ENCODE peak calls at places on chromosomes 3 and 15, in nine cellular contexts. One of them, this sample, is unnamed.

GRCh38 chr3:197733042-197733441 is 3.7 kb downstream of the RUBCN start:
- DNase-seq in DMS 273 treated with DMSO at 0.1 percent for 48 hours: no peak
- DNase-seq in left ventricle myocardium superior: no peak
- DNase-seq in spleen: no peak
- DNase-seq in stimulated activated CD4-positive, alpha-beta T cell treated with anti-CD3 and anti-CD28 coated beads, TNF-alpha, amount 100 ng/mL, for 48 hours: no peak
- DNase-seq in mesothelial cell of epicardium: no peak
- DNase-seq in LNCaP clone FGC: no peak
- DNase-seq in HS-5: no peak
- DNase-seq in fibroblast of pulmonary artery: no peak
- DNase-seq in this sample: no peak

GRCh38 chr15:28262438-28262837 is 59.5 kb downstream of the HERC2 start:
- DNase-seq in left ventricle myocardium superior: no peak
- DNase-seq in DMS 273 treated with DMSO at 0.1 percent for 48 hours: no peak
- DNase-seq in stimulated activated CD4-positive, alpha-beta T cell treated with anti-CD3 and anti-CD28 coated beads, TNF-alpha, amount 100 ng/mL, for 48 hours: no peak
- DNase-seq in mesothelial cell of epicardium: no peak
- DNase-seq in fibroblast of pulmonary artery: no peak
- DNase-seq in HS-5: no peak
- DNase-seq in LNCaP clone FGC: no peak
- DNase-seq in spleen: no peak
- DNase-seq in this sample: no peak

GRCh38 chr15:58839485-58839884 is 68.4 kb downstream of the MINDY2 start:
- DNase-seq in mesothelial cell of epicardium: no peak
- DNase-seq in spleen: no peak
- DNase-seq in HS-5: no peak
- DNase-seq in fibroblast of pulmonary artery: peak
- DNase-seq in stimulated activated CD4-positive, alpha-beta T cell treated with anti-CD3 and anti-CD28 coated beads, TNF-alpha, amount 100 ng/mL, for 48 hours: no peak
- DNase-seq in LNCaP clone FGC: peak
- DNase-seq in left ventricle myocardium superior: no peak
- DNase-seq in DMS 273 treated with DMSO at 0.1 percent for 48 hours: no peak
- DNase-seq in this sample: peak

GRCh38 chr15:51751687-51752683 is 588 bp downstream of the TMOD2 start:
- DNase-seq in LNCaP clone FGC: no peak
- DNase-seq in stimulated activated CD4-positive, alpha-beta T cell treated with anti-CD3 and anti-CD28 coated beads, TNF-alpha, amount 100 ng/mL, for 48 hours: no peak
- DNase-seq in mesothelial cell of epicardium: peak
- DNase-seq in HS-5: no peak
- DNase-seq in spleen: peak
- DNase-seq in left ventricle myocardium superior: peak
- DNase-seq in DMS 273 treated with DMSO at 0.1 percent for 48 hours: no peak
- DNase-seq in fibroblast of pulmonary artery: peak
- DNase-seq in this sample: peak

GRCh38 chr3:15205934-15206661 is at the start of gene CAPN7:
- DNase-seq in stimulated activated CD4-positive, alpha-beta T cell treated with anti-CD3 and anti-CD28 coated beads, TNF-alpha, amount 100 ng/mL, for 48 hours: peak
- DNase-seq in left ventricle myocardium superior: peak
- DNase-seq in mesothelial cell of epicardium: peak
- DNase-seq in HS-5: peak
- DNase-seq in LNCaP clone FGC: peak
- DNase-seq in fibroblast of pulmonary artery: peak
- DNase-seq in DMS 273 treated with DMSO at 0.1 percent for 48 hours: no peak
- DNase-seq in spleen: peak
- DNase-seq in this sample: peak

GRCh38 chr15:26767169-26767670 is 5.6 kb downstream of the GABRB3 start:
- DNase-seq in DMS 273 treated with DMSO at 0.1 percent for 48 hours: no peak
- DNase-seq in mesothelial cell of epicardium: no peak
- DNase-seq in LNCaP clone FGC: no peak
- DNase-seq in HS-5: no peak
- DNase-seq in fibroblast of pulmonary artery: no peak
- DNase-seq in spleen: no peak
- DNase-seq in left ventricle myocardium superior: no peak
- DNase-seq in stimulated activated CD4-positive, alpha-beta T cell treated with anti-CD3 and anti-CD28 coated beads, TNF-alpha, amount 100 ng/mL, for 48 hours: no peak
- DNase-seq in this sample: no peak

GRCh38 chr3:71753716-71754609 is at the start of gene GPR27:
- DNase-seq in DMS 273 treated with DMSO at 0.1 percent for 48 hours: no peak
- DNase-seq in LNCaP clone FGC: peak
- DNase-seq in fibroblast of pulmonary artery: peak
- DNase-seq in spleen: peak
- DNase-seq in HS-5: no peak
- DNase-seq in left ventricle myocardium superior: peak
- DNase-seq in stimulated activated CD4-positive, alpha-beta T cell treated with anti-CD3 and anti-CD28 coated beads, TNF-alpha, amount 100 ng/mL, for 48 hours: no peak
- DNase-seq in mesothelial cell of epicardium: peak
- DNase-seq in this sample: peak

GRCh38 chr3:158819282-158819681 is 17.4 kb downstream of the MFSD1 start:
- DNase-seq in left ventricle myocardium superior: no peak
- DNase-seq in HS-5: no peak
- DNase-seq in stimulated activated CD4-positive, alpha-beta T cell treated with anti-CD3 and anti-CD28 coated beads, TNF-alpha, amount 100 ng/mL, for 48 hours: no peak
- DNase-seq in LNCaP clone FGC: no peak
- DNase-seq in spleen: no peak
- DNase-seq in fibroblast of pulmonary artery: no peak
- DNase-seq in DMS 273 treated with DMSO at 0.1 percent for 48 hours: no peak
- DNase-seq in mesothelial cell of epicardium: no peak
- DNase-seq in this sample: no peak

GRCh38 chr3:167012691-167013090 is 367.4 kb downstream of the ZBBX start:
- DNase-seq in mesothelial cell of epicardium: no peak
- DNase-seq in LNCaP clone FGC: no peak
- DNase-seq in fibroblast of pulmonary artery: no peak
- DNase-seq in DMS 273 treated with DMSO at 0.1 percent for 48 hours: no peak
- DNase-seq in HS-5: no peak
- DNase-seq in left ventricle myocardium superior: no peak
- DNase-seq in spleen: no peak
- DNase-seq in stimulated activated CD4-positive, alpha-beta T cell treated with anti-CD3 and anti-CD28 coated beads, TNF-alpha, amount 100 ng/mL, for 48 hours: no peak
- DNase-seq in this sample: no peak

GRCh38 chr15:90870354-90871096 is 2.1 kb downstream of the FURIN start:
- DNase-seq in spleen: no peak
- DNase-seq in HS-5: no peak
- DNase-seq in left ventricle myocardium superior: no peak
- DNase-seq in fibroblast of pulmonary artery: peak
- DNase-seq in stimulated activated CD4-positive, alpha-beta T cell treated with anti-CD3 and anti-CD28 coated beads, TNF-alpha, amount 100 ng/mL, for 48 hours: no peak
- DNase-seq in LNCaP clone FGC: no peak
- DNase-seq in mesothelial cell of epicardium: no peak
- DNase-seq in DMS 273 treated with DMSO at 0.1 percent for 48 hours: no peak
- DNase-seq in this sample: peak

GRCh38 chr15:68401496-68402431 is 30.2 kb downstream of the ITGA11 start:
- DNase-seq in spleen: no peak
- DNase-seq in LNCaP clone FGC: no peak
- DNase-seq in left ventricle myocardium superior: no peak
- DNase-seq in mesothelial cell of epicardium: no peak
- DNase-seq in HS-5: no peak
- DNase-seq in DMS 273 treated with DMSO at 0.1 percent for 48 hours: no peak
- DNase-seq in stimulated activated CD4-positive, alpha-beta T cell treated with anti-CD3 and anti-CD28 coated beads, TNF-alpha, amount 100 ng/mL, for 48 hours: no peak
- DNase-seq in fibroblast of pulmonary artery: no peak
- DNase-seq in this sample: no peak

GRCh38 chr3:52471371-52472238 is 16.2 kb downstream of the NISCH start:
- DNase-seq in fibroblast of pulmonary artery: peak
- DNase-seq in DMS 273 treated with DMSO at 0.1 percent for 48 hours: no peak
- DNase-seq in stimulated activated CD4-positive, alpha-beta T cell treated with anti-CD3 and anti-CD28 coated beads, TNF-alpha, amount 100 ng/mL, for 48 hours: no peak
- DNase-seq in mesothelial cell of epicardium: no peak
- DNase-seq in HS-5: no peak
- DNase-seq in LNCaP clone FGC: peak
- DNase-seq in left ventricle myocardium superior: peak
- DNase-seq in spleen: peak
- DNase-seq in this sample: peak

GRCh38 chr15:31278056-31278445 is 48.6 kb upstream of the KLF13 start:
- DNase-seq in fibroblast of pulmonary artery: no peak
- DNase-seq in mesothelial cell of epicardium: no peak
- DNase-seq in LNCaP clone FGC: no peak
- DNase-seq in stimulated activated CD4-positive, alpha-beta T cell treated with anti-CD3 and anti-CD28 coated beads, TNF-alpha, amount 100 ng/mL, for 48 hours: no peak
- DNase-seq in DMS 273 treated with DMSO at 0.1 percent for 48 hours: no peak
- DNase-seq in spleen: peak
- DNase-seq in left ventricle myocardium superior: no peak
- DNase-seq in HS-5: no peak
- DNase-seq in this sample: no peak

GRCh38 chr3:18643290-18643689 is 218.2 kb upstream of the SATB1 start:
- DNase-seq in fibroblast of pulmonary artery: no peak
- DNase-seq in left ventricle myocardium superior: no peak
- DNase-seq in stimulated activated CD4-positive, alpha-beta T cell treated with anti-CD3 and anti-CD28 coated beads, TNF-alpha, amount 100 ng/mL, for 48 hours: no peak
- DNase-seq in HS-5: no peak
- DNase-seq in spleen: no peak
- DNase-seq in mesothelial cell of epicardium: no peak
- DNase-seq in LNCaP clone FGC: no peak
- DNase-seq in DMS 273 treated with DMSO at 0.1 percent for 48 hours: no peak
- DNase-seq in this sample: no peak

GRCh38 chr3:160016972-160017371 is 28.3 kb downstream of the IL12A start:
- DNase-seq in HS-5: no peak
- DNase-seq in fibroblast of pulmonary artery: peak
- DNase-seq in spleen: no peak
- DNase-seq in mesothelial cell of epicardium: no peak
- DNase-seq in stimulated activated CD4-positive, alpha-beta T cell treated with anti-CD3 and anti-CD28 coated beads, TNF-alpha, amount 100 ng/mL, for 48 hours: no peak
- DNase-seq in DMS 273 treated with DMSO at 0.1 percent for 48 hours: no peak
- DNase-seq in LNCaP clone FGC: no peak
- DNase-seq in left ventricle myocardium superior: no peak
- DNase-seq in this sample: peak

GRCh38 chr3:38533285-38533994 is 37.3 kb downstream of the EXOG start:
- DNase-seq in fibroblast of pulmonary artery: no peak
- DNase-seq in LNCaP clone FGC: no peak
- DNase-seq in HS-5: no peak
- DNase-seq in DMS 273 treated with DMSO at 0.1 percent for 48 hours: no peak
- DNase-seq in mesothelial cell of epicardium: no peak
- DNase-seq in stimulated activated CD4-positive, alpha-beta T cell treated with anti-CD3 and anti-CD28 coated beads, TNF-alpha, amount 100 ng/mL, for 48 hours: no peak
- DNase-seq in spleen: peak
- DNase-seq in left ventricle myocardium superior: peak
- DNase-seq in this sample: peak

GRCh38 chr3:137770821-137771399 is 6.8 kb downstream of the SOX14 start:
- DNase-seq in spleen: peak
- DNase-seq in mesothelial cell of epicardium: peak
- DNase-seq in left ventricle myocardium superior: peak
- DNase-seq in DMS 273 treated with DMSO at 0.1 percent for 48 hours: no peak
- DNase-seq in stimulated activated CD4-positive, alpha-beta T cell treated with anti-CD3 and anti-CD28 coated beads, TNF-alpha, amount 100 ng/mL, for 48 hours: no peak
- DNase-seq in LNCaP clone FGC: no peak
- DNase-seq in fibroblast of pulmonary artery: no peak
- DNase-seq in HS-5: no peak
- DNase-seq in this sample: no peak

GRCh38 chr3:140630866-140631265 is 47.0 kb upstream of the TRIM42 start:
- DNase-seq in DMS 273 treated with DMSO at 0.1 percent for 48 hours: no peak
- DNase-seq in HS-5: no peak
- DNase-seq in LNCaP clone FGC: no peak
- DNase-seq in stimulated activated CD4-positive, alpha-beta T cell treated with anti-CD3 and anti-CD28 coated beads, TNF-alpha, amount 100 ng/mL, for 48 hours: no peak
- DNase-seq in fibroblast of pulmonary artery: no peak
- DNase-seq in spleen: no peak
- DNase-seq in mesothelial cell of epicardium: no peak
- DNase-seq in left ventricle myocardium superior: no peak
- DNase-seq in this sample: no peak

GRCh38 chr15:49843725-49844124 is 222.9 kb downstream of the DTWD1 start:
- DNase-seq in left ventricle myocardium superior: no peak
- DNase-seq in fibroblast of pulmonary artery: no peak
- DNase-seq in mesothelial cell of epicardium: no peak
- DNase-seq in spleen: no peak
- DNase-seq in HS-5: no peak
- DNase-seq in LNCaP clone FGC: no peak
- DNase-seq in DMS 273 treated with DMSO at 0.1 percent for 48 hours: no peak
- DNase-seq in stimulated activated CD4-positive, alpha-beta T cell treated with anti-CD3 and anti-CD28 coated beads, TNF-alpha, amount 100 ng/mL, for 48 hours: no peak
- DNase-seq in this sample: peak

GRCh38 chr15:77819841-77820728 is 187.4 kb upstream of the LINGO1 start:
- DNase-seq in spleen: no peak
- DNase-seq in fibroblast of pulmonary artery: no peak
- DNase-seq in LNCaP clone FGC: no peak
- DNase-seq in DMS 273 treated with DMSO at 0.1 percent for 48 hours: no peak
- DNase-seq in HS-5: no peak
- DNase-seq in stimulated activated CD4-positive, alpha-beta T cell treated with anti-CD3 and anti-CD28 coated beads, TNF-alpha, amount 100 ng/mL, for 48 hours: no peak
- DNase-seq in left ventricle myocardium superior: peak
- DNase-seq in mesothelial cell of epicardium: peak
- DNase-seq in this sample: no peak

GRCh38 chr3:185558395-185558794 is 6.0 kb upstream of the LIPH start:
- DNase-seq in spleen: peak
- DNase-seq in HS-5: no peak
- DNase-seq in DMS 273 treated with DMSO at 0.1 percent for 48 hours: no peak
- DNase-seq in stimulated activated CD4-positive, alpha-beta T cell treated with anti-CD3 and anti-CD28 coated beads, TNF-alpha, amount 100 ng/mL, for 48 hours: no peak
- DNase-seq in LNCaP clone FGC: peak
- DNase-seq in fibroblast of pulmonary artery: no peak
- DNase-seq in mesothelial cell of epicardium: no peak
- DNase-seq in left ventricle myocardium superior: no peak
- DNase-seq in this sample: no peak

GRCh38 chr15:39468828-39469227 is 112.1 kb upstream of the THBS1 start:
- DNase-seq in spleen: no peak
- DNase-seq in LNCaP clone FGC: no peak
- DNase-seq in DMS 273 treated with DMSO at 0.1 percent for 48 hours: no peak
- DNase-seq in fibroblast of pulmonary artery: no peak
- DNase-seq in left ventricle myocardium superior: no peak
- DNase-seq in stimulated activated CD4-positive, alpha-beta T cell treated with anti-CD3 and anti-CD28 coated beads, TNF-alpha, amount 100 ng/mL, for 48 hours: no peak
- DNase-seq in mesothelial cell of epicardium: no peak
- DNase-seq in HS-5: no peak
- DNase-seq in this sample: no peak

GRCh38 chr3:43894176-43895049 is 203.7 kb downstream of the ABHD5 start:
- DNase-seq in HS-5: no peak
- DNase-seq in stimulated activated CD4-positive, alpha-beta T cell treated with anti-CD3 and anti-CD28 coated beads, TNF-alpha, amount 100 ng/mL, for 48 hours: peak
- DNase-seq in mesothelial cell of epicardium: peak
- DNase-seq in left ventricle myocardium superior: peak
- DNase-seq in LNCaP clone FGC: no peak
- DNase-seq in spleen: peak
- DNase-seq in DMS 273 treated with DMSO at 0.1 percent for 48 hours: no peak
- DNase-seq in fibroblast of pulmonary artery: peak
- DNase-seq in this sample: peak

GRCh38 chr3:48707157-48707556 is 9.9 kb downstream of the IP6K2 start:
- DNase-seq in LNCaP clone FGC: no peak
- DNase-seq in mesothelial cell of epicardium: no peak
- DNase-seq in stimulated activated CD4-positive, alpha-beta T cell treated with anti-CD3 and anti-CD28 coated beads, TNF-alpha, amount 100 ng/mL, for 48 hours: no peak
- DNase-seq in fibroblast of pulmonary artery: no peak
- DNase-seq in DMS 273 treated with DMSO at 0.1 percent for 48 hours: no peak
- DNase-seq in left ventricle myocardium superior: no peak
- DNase-seq in HS-5: no peak
- DNase-seq in spleen: no peak
- DNase-seq in this sample: no peak